ENCODE peak calls at places on chromosomes 12 and 14, in nine cellular contexts. One of them, this sample, is unnamed. For H3K9me3, the result is how much of the 10 kb centered on the place peaks cover.

GRCh38 chr12:8556748-8557147 is 16.0 kb upstream of the CLEC4E start:
- DNase-seq in CD4-positive, alpha-beta memory T cell: no peak
- DNase-seq in breast epithelium: no peak
- DNase-seq in testis: no peak
- DNase-seq in ovary: no peak
- DNase-seq in WERI-Rb-1: no peak
- DNase-seq in body of pancreas: no peak
- DNase-seq in GM23248: no peak
- DNase-seq in fibroblast of lung: no peak
- DNase-seq in this sample: no peak

GRCh38 chr14:61559641-61560201 is 135.6 kb upstream of the HIF1A start:
- DNase-seq in GM23248: no peak
- DNase-seq in breast epithelium: no peak
- DNase-seq in CD4-positive, alpha-beta memory T cell: no peak
- DNase-seq in testis: peak
- DNase-seq in fibroblast of lung: no peak
- DNase-seq in WERI-Rb-1: no peak
- DNase-seq in ovary: no peak
- DNase-seq in body of pancreas: no peak
- DNase-seq in this sample: peak

GRCh38 chr12:109830267-109830666 is 2.9 kb downstream of the TRPV4 start:
- DNase-seq in ovary: no peak
- DNase-seq in testis: no peak
- DNase-seq in WERI-Rb-1: no peak
- DNase-seq in body of pancreas: no peak
- DNase-seq in GM23248: no peak
- DNase-seq in CD4-positive, alpha-beta memory T cell: no peak
- DNase-seq in fibroblast of lung: no peak
- DNase-seq in breast epithelium: no peak
- DNase-seq in this sample: no peak

GRCh38 chr14:65302571-65303184 is 109.9 kb upstream of the FUT8 start:
- DNase-seq in testis: no peak
- DNase-seq in body of pancreas: peak
- DNase-seq in breast epithelium: no peak
- DNase-seq in GM23248: peak
- DNase-seq in fibroblast of lung: peak
- DNase-seq in CD4-positive, alpha-beta memory T cell: no peak
- DNase-seq in WERI-Rb-1: no peak
- DNase-seq in ovary: no peak
- DNase-seq in this sample: no peak

GRCh38 chr12:75665216-75665615 is 153.8 kb upstream of the KRR1 start:
- DNase-seq in testis: no peak
- DNase-seq in fibroblast of lung: peak
- DNase-seq in ovary: no peak
- DNase-seq in CD4-positive, alpha-beta memory T cell: no peak
- DNase-seq in body of pancreas: no peak
- DNase-seq in WERI-Rb-1: no peak
- DNase-seq in breast epithelium: no peak
- DNase-seq in GM23248: peak
- DNase-seq in this sample: no peak

GRCh38 chr12:103677341-103677740 is 90.3 kb downstream of the STAB2 start:
- DNase-seq in testis: no peak
- DNase-seq in body of pancreas: no peak
- DNase-seq in GM23248: no peak
- DNase-seq in CD4-positive, alpha-beta memory T cell: no peak
- DNase-seq in breast epithelium: peak
- DNase-seq in WERI-Rb-1: no peak
- DNase-seq in ovary: no peak
- DNase-seq in fibroblast of lung: no peak
- DNase-seq in this sample: no peak

GRCh38 chr14:97878727-97879126 is 1081.5 kb downstream of the VRK1 start:
- DNase-seq in WERI-Rb-1: no peak
- DNase-seq in testis: peak
- DNase-seq in fibroblast of lung: peak
- DNase-seq in breast epithelium: peak
- DNase-seq in body of pancreas: no peak
- DNase-seq in ovary: no peak
- DNase-seq in GM23248: peak
- DNase-seq in CD4-positive, alpha-beta memory T cell: peak
- DNase-seq in this sample: no peak

GRCh38 chr12:94779520-94779919 is 129.2 kb upstream of the TMCC3 start:
- DNase-seq in GM23248: no peak
- DNase-seq in CD4-positive, alpha-beta memory T cell: no peak
- DNase-seq in fibroblast of lung: peak
- DNase-seq in breast epithelium: no peak
- DNase-seq in WERI-Rb-1: no peak
- DNase-seq in testis: no peak
- DNase-seq in body of pancreas: no peak
- DNase-seq in ovary: no peak
- DNase-seq in this sample: no peak

GRCh38 chr12:85627584-85627983 is 208.6 kb downstream of the RASSF9 start:
- DNase-seq in testis: no peak
- DNase-seq in GM23248: peak
- DNase-seq in ovary: no peak
- DNase-seq in body of pancreas: no peak
- DNase-seq in CD4-positive, alpha-beta memory T cell: no peak
- DNase-seq in WERI-Rb-1: no peak
- DNase-seq in breast epithelium: no peak
- DNase-seq in fibroblast of lung: peak
- DNase-seq in this sample: no peak

GRCh38 chr12:115149685-115150378 is 465.9 kb upstream of the TBX3 start:
- DNase-seq in ovary: no peak
- DNase-seq in testis: peak
- DNase-seq in body of pancreas: no peak
- DNase-seq in fibroblast of lung: peak
- DNase-seq in WERI-Rb-1: no peak
- DNase-seq in breast epithelium: no peak
- DNase-seq in GM23248: peak
- DNase-seq in CD4-positive, alpha-beta memory T cell: no peak
- DNase-seq in this sample: no peak

GRCh38 chr12:53717319-53717718 is 9.9 kb downstream of the CALCOCO1 start:
- DNase-seq in GM23248: no peak
- DNase-seq in CD4-positive, alpha-beta memory T cell: no peak
- DNase-seq in breast epithelium: no peak
- DNase-seq in testis: no peak
- DNase-seq in fibroblast of lung: no peak
- DNase-seq in ovary: no peak
- DNase-seq in WERI-Rb-1: no peak
- DNase-seq in body of pancreas: no peak
- DNase-seq in this sample: no peak

GRCh38 chr12:10339441-10339840 is 31.8 kb downstream of the KLRD1 start:
- DNase-seq in WERI-Rb-1: no peak
- DNase-seq in ovary: no peak
- DNase-seq in breast epithelium: no peak
- DNase-seq in body of pancreas: no peak
- DNase-seq in GM23248: peak
- DNase-seq in fibroblast of lung: peak
- DNase-seq in CD4-positive, alpha-beta memory T cell: no peak
- DNase-seq in testis: no peak
- DNase-seq in this sample: no peak

GRCh38 chr12:124774462-124775167 is 89.0 kb downstream of the SCARB1 start:
- DNase-seq in body of pancreas: no peak
- DNase-seq in WERI-Rb-1: no peak
- DNase-seq in testis: no peak
- DNase-seq in fibroblast of lung: peak
- DNase-seq in ovary: peak
- DNase-seq in GM23248: peak
- DNase-seq in breast epithelium: no peak
- DNase-seq in CD4-positive, alpha-beta memory T cell: peak
- DNase-seq in this sample: no peak

GRCh38 chr12:20212658-20213387 is 155.5 kb upstream of the PDE3A start:
- DNase-seq in GM23248: peak
- DNase-seq in testis: peak
- DNase-seq in breast epithelium: peak
- DNase-seq in body of pancreas: peak
- DNase-seq in fibroblast of lung: peak
- DNase-seq in ovary: peak
- DNase-seq in WERI-Rb-1: no peak
- DNase-seq in CD4-positive, alpha-beta memory T cell: no peak
- DNase-seq in this sample: peak

GRCh38 chr12:54374555-54375257 is 9.8 kb downstream of the ZNF385A start:
- DNase-seq in breast epithelium: no peak
- DNase-seq in fibroblast of lung: no peak
- DNase-seq in WERI-Rb-1: no peak
- DNase-seq in GM23248: no peak
- DNase-seq in CD4-positive, alpha-beta memory T cell: no peak
- DNase-seq in ovary: no peak
- DNase-seq in body of pancreas: no peak
- DNase-seq in testis: no peak
- DNase-seq in this sample: no peak

GRCh38 chr12:15756822-15757221 is 32.4 kb downstream of the EPS8 start:
- DNase-seq in body of pancreas: no peak
- DNase-seq in testis: no peak
- DNase-seq in breast epithelium: no peak
- DNase-seq in ovary: no peak
- DNase-seq in CD4-positive, alpha-beta memory T cell: no peak
- DNase-seq in GM23248: peak
- DNase-seq in fibroblast of lung: peak
- DNase-seq in WERI-Rb-1: no peak
- DNase-seq in this sample: no peak

GRCh38 chr12:71415336-71416231 is 24.0 kb upstream of the LGR5 start:
- DNase-seq in breast epithelium: no peak
- DNase-seq in body of pancreas: no peak
- DNase-seq in CD4-positive, alpha-beta memory T cell: peak
- DNase-seq in testis: peak
- DNase-seq in WERI-Rb-1: peak
- DNase-seq in fibroblast of lung: peak
- DNase-seq in GM23248: peak
- DNase-seq in ovary: no peak
- DNase-seq in this sample: peak

GRCh38 chr14:56153271-56153670 is 35.1 kb downstream of the PELI2 start:
- DNase-seq in CD4-positive, alpha-beta memory T cell: no peak
- DNase-seq in body of pancreas: no peak
- DNase-seq in breast epithelium: no peak
- DNase-seq in fibroblast of lung: no peak
- DNase-seq in testis: no peak
- DNase-seq in WERI-Rb-1: no peak
- DNase-seq in ovary: no peak
- DNase-seq in GM23248: no peak
- DNase-seq in this sample: no peak

GRCh38 chr14:74502236-74503019 is 8.9 kb downstream of the ISCA2 start:
- DNase-seq in fibroblast of lung: peak
- DNase-seq in body of pancreas: no peak
- DNase-seq in CD4-positive, alpha-beta memory T cell: no peak
- DNase-seq in testis: peak
- DNase-seq in GM23248: peak
- DNase-seq in breast epithelium: no peak
- DNase-seq in ovary: peak
- DNase-seq in WERI-Rb-1: peak
- DNase-seq in this sample: no peak

GRCh38 chr14:102462391-102462790 is 47.2 kb downstream of the ANKRD9 start:
- DNase-seq in GM23248: peak
- DNase-seq in fibroblast of lung: no peak
- DNase-seq in WERI-Rb-1: no peak
- DNase-seq in testis: no peak
- DNase-seq in body of pancreas: no peak
- DNase-seq in breast epithelium: no peak
- DNase-seq in CD4-positive, alpha-beta memory T cell: no peak
- DNase-seq in ovary: no peak
- DNase-seq in this sample: no peak

DNA sequence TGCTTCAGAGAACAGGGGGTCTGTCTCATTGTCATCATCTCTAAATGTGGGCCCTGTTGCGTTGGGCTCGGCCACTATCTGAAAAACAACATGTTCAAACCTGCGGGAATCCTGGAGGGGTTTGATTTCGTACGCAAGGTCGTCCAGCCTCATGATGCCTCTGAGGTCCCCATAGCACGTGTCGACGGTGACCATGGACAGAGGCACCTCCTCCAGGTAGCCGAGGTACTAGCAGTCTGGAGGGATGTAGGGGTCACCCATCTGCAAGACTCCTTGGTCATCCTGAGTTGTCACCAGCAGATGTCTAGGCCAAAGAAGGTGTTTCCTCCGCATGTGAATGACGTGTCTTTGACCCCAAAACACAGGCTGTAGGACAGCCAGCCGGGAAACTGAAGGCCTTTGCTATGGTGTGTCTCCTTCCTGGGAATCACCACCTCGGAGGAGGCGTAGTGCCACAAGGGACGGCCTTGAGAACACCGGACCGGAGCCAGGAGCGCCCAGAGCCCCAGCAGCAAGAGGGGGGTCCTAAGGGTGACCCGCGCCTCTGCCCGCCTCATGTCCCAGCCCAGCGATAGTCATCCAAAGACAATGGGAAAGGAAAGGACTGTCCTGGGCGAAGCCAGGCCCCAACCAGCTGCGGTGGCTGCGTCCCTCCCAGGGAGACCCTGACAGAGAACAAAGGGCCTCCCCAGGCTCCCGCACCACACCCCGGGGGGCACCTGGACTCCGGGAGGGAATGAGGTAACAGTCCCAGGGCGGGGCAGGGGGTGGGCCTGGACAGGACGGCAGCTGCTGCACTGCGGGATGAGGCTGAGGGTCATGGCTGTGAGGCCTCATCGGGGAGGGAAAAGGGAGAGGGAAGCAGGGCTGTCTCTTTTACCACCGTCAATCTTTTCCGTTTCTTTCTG is 445.5 kb downstream of the TMEM121 start:
- DNase-seq in ovary: no peak
- DNase-seq in body of pancreas: no peak
- DNase-seq in fibroblast of lung: no peak
- DNase-seq in GM23248: no peak
- DNase-seq in WERI-Rb-1: no peak
- DNase-seq in CD4-positive, alpha-beta memory T cell: no peak
- DNase-seq in testis: no peak
- DNase-seq in breast epithelium: no peak
- DNase-seq in this sample: no peak
- H3K9me3 ChIP-seq in ovary: under half
- H3K9me3 ChIP-seq in body of pancreas: under half
- H3K9me3 ChIP-seq in fibroblast of lung: under half
- H3K9me3 ChIP-seq in GM23248: under half
- H3K9me3 ChIP-seq in WERI-Rb-1: under half
- H3K9me3 ChIP-seq in CD4-positive, alpha-beta memory T cell: under half
- H3K9me3 ChIP-seq in testis: under half
- H3K9me3 ChIP-seq in breast epithelium: under half
- H3K9me3 ChIP-seq in this sample: under half

GRCh38 chr14:106067935-106068334 is 541.6 kb downstream of the TMEM121 start:
- DNase-seq in body of pancreas: no peak
- DNase-seq in GM23248: no peak
- DNase-seq in WERI-Rb-1: no peak
- DNase-seq in testis: no peak
- DNase-seq in breast epithelium: no peak
- DNase-seq in fibroblast of lung: no peak
- DNase-seq in ovary: no peak
- DNase-seq in CD4-positive, alpha-beta memory T cell: no peak
- DNase-seq in this sample: no peak
- H3K9me3 ChIP-seq in body of pancreas: under half
- H3K9me3 ChIP-seq in GM23248: under half
- H3K9me3 ChIP-seq in WERI-Rb-1: under half
- H3K9me3 ChIP-seq in testis: under half
- H3K9me3 ChIP-seq in breast epithelium: under half
- H3K9me3 ChIP-seq in fibroblast of lung: under half
- H3K9me3 ChIP-seq in ovary: under half
- H3K9me3 ChIP-seq in CD4-positive, alpha-beta memory T cell: under half
- H3K9me3 ChIP-seq in this sample: under half

GRCh38 chr12:22299294-22299912 is 35.1 kb downstream of the ST8SIA1 start:
- DNase-seq in breast epithelium: no peak
- DNase-seq in ovary: no peak
- DNase-seq in CD4-positive, alpha-beta memory T cell: no peak
- DNase-seq in body of pancreas: no peak
- DNase-seq in testis: no peak
- DNase-seq in GM23248: no peak
- DNase-seq in fibroblast of lung: no peak
- DNase-seq in WERI-Rb-1: no peak
- DNase-seq in this sample: no peak
- H3K9me3 ChIP-seq in breast epithelium: under half
- H3K9me3 ChIP-seq in ovary: under half
- H3K9me3 ChIP-seq in CD4-positive, alpha-beta memory T cell: under half
- H3K9me3 ChIP-seq in body of pancreas: under half
- H3K9me3 ChIP-seq in testis: under half
- H3K9me3 ChIP-seq in GM23248: under half
- H3K9me3 ChIP-seq in fibroblast of lung: under half
- H3K9me3 ChIP-seq in WERI-Rb-1: under half
- H3K9me3 ChIP-seq in this sample: under half

GRCh38 chr12:14410177-14410576 is 44.7 kb downstream of the ATF7IP start:
- DNase-seq in ovary: no peak
- DNase-seq in testis: no peak
- DNase-seq in fibroblast of lung: peak
- DNase-seq in body of pancreas: no peak
- DNase-seq in GM23248: peak
- DNase-seq in WERI-Rb-1: no peak
- DNase-seq in CD4-positive, alpha-beta memory T cell: no peak
- DNase-seq in breast epithelium: no peak
- DNase-seq in this sample: no peak
- H3K9me3 ChIP-seq in ovary: under half
- H3K9me3 ChIP-seq in testis: under half
- H3K9me3 ChIP-seq in fibroblast of lung: under half
- H3K9me3 ChIP-seq in body of pancreas: under half
- H3K9me3 ChIP-seq in GM23248: under half
- H3K9me3 ChIP-seq in WERI-Rb-1: under half
- H3K9me3 ChIP-seq in CD4-positive, alpha-beta memory T cell: under half
- H3K9me3 ChIP-seq in breast epithelium: under half
- H3K9me3 ChIP-seq in this sample: under half